ENCODE peak calls at places on chromosomes 3 and 15, in eight cellular contexts. P is uterus, L is lower leg skin, W is iris pigment epithelial cell, Y is mesendoderm, Z is PC-3, O is adipocyte, M is EL. Q is an unnamed sample.

GRCh38 chr3:149620291-149621020 is 37.4 kb downstream of the WWTR1 start:
- DNase-seq in P (no peak), L (no peak), W (peak), Y (no peak), Z (peak), O (peak), M (peak), Q (no peak)

GRCh38 chr15:73268457-73268856 is 100.3 kb downstream of the HCN4 start:
- DNase-seq in P (no peak), L (no peak), W (no peak), Y (no peak), Z (no peak), O (no peak), M (no peak), Q (no peak)

GRCh38 chr3:46312996-46313395 is 40.9 kb upstream of the CCR2 start:
- DNase-seq in P (no peak), L (peak), W (peak), Y (no peak), Z (peak), O (peak), M (peak), Q (no peak)

GRCh38 chr3:55534876-55535275 is 47.8 kb upstream of the WNT5A start:
- DNase-seq in P (no peak), L (no peak), W (no peak), Y (no peak), Z (peak), O (no peak), M (no peak), Q (no peak)

GRCh38 chr15:75688278-75688557 is 24.4 kb downstream of the CSPG4 start:
- DNase-seq in P (no peak), L (no peak), W (no peak), Y (no peak), Z (no peak), O (no peak), M (no peak), Q (no peak)

GRCh38 chr3:56753206-56753605 is 48.5 kb downstream of the ARHGEF3 start:
- DNase-seq in P (no peak), L (no peak), W (peak), Y (no peak), Z (no peak), O (peak), M (no peak), Q (peak)

GRCh38 chr3:47225310-47225906 is 57.2 kb downstream of the KIF9 start:
- DNase-seq in P (no peak), L (no peak), W (peak), Y (peak), Z (no peak), O (peak), M (no peak), Q (peak)

GRCh38 chr15:70469651-70470555 is 293.5 kb downstream of the UACA start:
- DNase-seq in P (no peak), L (no peak), W (no peak), Y (no peak), Z (no peak), O (no peak), M (no peak), Q (no peak)

GRCh38 chr15:52281085-52282035 is 14.2 kb downstream of the MYO5C start:
- DNase-seq in P (no peak), L (no peak), W (no peak), Y (no peak), Z (no peak), O (no peak), M (no peak), Q (no peak)

GRCh38 chr3:12420393-12420792 is 63.9 kb upstream of the TSEN2 start:
- DNase-seq in P (no peak), L (no peak), W (no peak), Y (no peak), Z (no peak), O (no peak), M (peak), Q (no peak)

GRCh38 chr3:60323651-60324050 is 927.6 kb downstream of the FHIT start:
- DNase-seq in P (no peak), L (no peak), W (no peak), Y (peak), Z (no peak), O (no peak), M (no peak), Q (no peak)

GRCh38 chr3:33982269-33982798 is 183.9 kb downstream of the PDCD6IP start:
- DNase-seq in P (no peak), L (no peak), W (peak), Y (no peak), Z (no peak), O (peak), M (peak), Q (no peak)

GRCh38 chr15:40466426-40467259 is 4.1 kb upstream of the CHST14 start:
- DNase-seq in P (no peak), L (no peak), W (no peak), Y (no peak), Z (no peak), O (no peak), M (no peak), Q (no peak)

GRCh38 chr3:183698760-183699159 is 1.2 kb downstream of the YEATS2 start:
- DNase-seq in P (no peak), L (no peak), W (peak), Y (peak), Z (peak), O (peak), M (peak), Q (no peak)

Q was measured in GM18507.